ENCODE peak calls at places on chromosomes 5 and 9, in five cellular contexts. B is progenitor cell of endocrine pancreas, X is IMR-90, A is uterus, L is astrocyte of the spinal cord. H is an unnamed sample.

GRCh38 chr9:120894404-120895226 is 17.6 kb upstream of the PHF19 start:
- DNase-seq in B (peak; percentile 22), X (no peak), A (peak; percentile 78), L (no peak), H (no peak)

GRCh38 chr5:179278119-179278518 is 67.1 kb downstream of the ADAMTS2 start:
- DNase-seq in B (no peak), X (peak; percentile 23), A (no peak), L (no peak), H (no peak)

GRCh38 chr9:114382951-114383865 is 4.6 kb downstream of the AKNA start:
- DNase-seq in B (no peak), X (peak; percentile 50), A (peak; percentile 60), L (peak; percentile 30), H (peak; percentile 61)

GRCh38 chr5:93644760-93645159 is 61.7 kb downstream of the NR2F1 start:
- DNase-seq in B (no peak), X (no peak), A (no peak), L (no peak), H (no peak)

GRCh38 chr9:36987891-36988290 is 46.2 kb downstream of the PAX5 start:
- DNase-seq in B (no peak), X (peak; percentile 21), A (no peak), L (no peak), H (peak; percentile 67)

GRCh38 chr5:16937503-16938161 is 1.5 kb upstream of the MYO10 start:
- DNase-seq in B (no peak), X (no peak), A (no peak), L (no peak), H (no peak)

GRCh38 chr5:160534125-160534524 is 112.5 kb downstream of the PTTG1 start:
- DNase-seq in B (no peak), X (no peak), A (no peak), L (no peak), H (no peak)

GRCh38 chr5:157166494-157167218 is 592 bp upstream of the GARIN3 start:
- DNase-seq in B (no peak), X (no peak), A (no peak), L (no peak), H (no peak)

GRCh38 chr9:37297592-37297991 is 124.9 kb upstream of the GRHPR start:
- DNase-seq in B (no peak), X (no peak), A (no peak), L (no peak), H (no peak)

GRCh38 chr5:139646912-139647391 is 1.2 kb upstream of the CXXC5 start:
- DNase-seq in B (no peak), X (no peak), A (no peak), L (no peak), H (no peak)

GRCh38 chr9:104093162-104093561 is 947 bp upstream of the SMC2 start:
- DNase-seq in B (no peak), X (peak; percentile 15), A (no peak), L (no peak), H (peak; percentile 14)

GRCh38 chr5:13478831-13479465 is 465.5 kb downstream of the DNAH5 start:
- DNase-seq in B (peak; percentile 10), X (peak; percentile 46), A (no peak), L (peak; percentile 70), H (peak; percentile 36)

GRCh38 chr5:153551537-153552079 is 61.1 kb downstream of the GRIA1 start:
- DNase-seq in B (no peak), X (peak; percentile 95), A (no peak), L (peak; percentile 96), H (no peak)

GRCh38 chr9:110058304-110058953 is 149.5 kb downstream of the C9orf152 start:
- DNase-seq in B (peak; percentile 24), X (peak; percentile 52), A (no peak), L (peak; percentile 52), H (peak; percentile 42)

GRCh38 chr5:68452286-68452685 is 236.7 kb downstream of the PIK3R1 start:
- DNase-seq in B (no peak), X (no peak), A (no peak), L (no peak), H (no peak)

GRCh38 chr5:124000558-124000957 is 488.6 kb downstream of the CSNK1G3 start:
- DNase-seq in B (no peak), X (no peak), A (no peak), L (no peak), H (no peak)

GRCh38 chr9:129568560-129569505 is 52.1 kb downstream of the C9orf50 start:
- DNase-seq in B (peak; percentile 86), X (no peak), A (peak; percentile 77), L (peak; percentile 48), H (peak; percentile 56)

GRCh38 chr9:91903126-91903911 is 46.7 kb downstream of the ROR2 start:
- DNase-seq in B (no peak), X (no peak), A (no peak), L (no peak), H (no peak)

GRCh38 chr5:178202541-178202940 is 1.8 kb upstream of the HNRNPAB start:
- DNase-seq in B (no peak), X (no peak), A (no peak), L (no peak), H (no peak)

DNA sequence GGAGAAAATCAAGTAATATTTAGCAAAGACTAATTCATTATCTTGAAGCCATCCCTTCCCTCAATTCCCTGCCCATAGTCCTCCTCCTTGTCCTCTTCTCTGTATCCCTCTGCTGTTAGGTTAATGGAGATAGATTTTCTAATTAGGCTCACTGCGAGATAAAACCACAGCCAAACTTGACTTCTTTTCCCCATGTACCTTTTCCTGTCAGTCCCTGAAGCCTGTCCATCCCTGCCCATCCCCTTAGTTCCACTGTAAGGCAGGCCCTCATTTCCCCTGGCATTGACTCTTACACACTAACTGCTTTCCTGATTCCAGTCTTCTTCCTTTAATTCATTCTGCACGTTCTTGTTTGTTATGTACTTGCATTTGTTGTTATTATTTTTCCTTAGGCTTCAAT is 1.2 kb downstream of the TLR4 start:
- DNase-seq in B (no peak), X (no peak), A (no peak), L (no peak), H (no peak)
- TF ChIP-seq CTCF in B (no peak), X (no peak), A (no peak), L (no peak), H (no peak)

GRCh38 chr5:126805108-126805507 is 28.2 kb downstream of the LMNB1 start:
- DNase-seq in B (no peak), X (peak; percentile 59), A (no peak), L (peak; percentile 63), H (no peak)

GRCh38 chr5:126809932-126810331 is 33.0 kb downstream of the LMNB1 start:
- DNase-seq in B (no peak), X (no peak), A (no peak), L (no peak), H (no peak)

GRCh38 chr5:126810983-126811382 is 34.0 kb downstream of the LMNB1 start:
- DNase-seq in B (no peak), X (no peak), A (no peak), L (no peak), H (no peak)

GRCh38 chr5:126811515-126812198 is 34.7 kb downstream of the LMNB1 start:
- DNase-seq in B (no peak), X (peak; percentile 80), A (no peak), L (peak; percentile 71), H (no peak)

DNA sequence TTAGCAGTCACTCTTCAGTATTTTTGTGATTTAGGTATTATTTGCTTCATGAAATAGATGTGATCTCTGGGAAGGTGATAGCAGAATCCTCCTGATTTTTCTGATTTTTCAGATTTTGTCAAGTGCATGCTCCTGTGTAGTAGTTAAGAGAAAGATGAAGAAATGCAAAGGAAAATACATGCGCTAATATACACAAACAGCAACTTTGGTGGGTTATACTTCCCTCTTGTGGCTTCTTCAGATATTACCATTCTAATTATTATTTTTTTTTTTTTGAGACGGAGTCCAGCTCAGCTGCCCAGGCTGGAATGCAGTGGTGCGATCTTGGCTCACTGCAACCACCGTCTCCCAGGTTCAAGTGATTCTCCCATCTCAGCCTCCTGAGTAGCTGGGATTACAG is 31.7 kb downstream of the LMNB1 start:
- DNase-seq in B (no peak), X (peak; percentile 50), A (no peak), L (peak; percentile 51), H (no peak)
- TF ChIP-seq CTCF in B (peak; percentile 70), X (peak; percentile 61), A (peak; percentile 17), L (peak; percentile 42), H (peak; percentile 41)

GRCh38 chr5:136364307-136364706 is 1.0 kb downstream of the TRPC7 start:
- DNase-seq in B (no peak), X (no peak), A (no peak), L (no peak), H (no peak)
- TF ChIP-seq CTCF in B (peak; percentile 52), X (peak; percentile 29), A (no peak), L (peak; percentile 29), H (peak; percentile 37)

GRCh38 chr9:12774861-12775367 is at the start of gene LURAP1L:
- DNase-seq in B (no peak), X (peak; percentile 83), A (peak; percentile 42), L (peak; percentile 78), H (peak; percentile 18)

GRCh38 chr9:12777149-12778010 is 2.6 kb downstream of the LURAP1L start:
- DNase-seq in B (no peak), X (no peak), A (no peak), L (no peak), H (no peak)

GRCh38 chr9:12775373-12775962 is 648 bp downstream of the LURAP1L start:
- DNase-seq in B (peak; percentile 12), X (no peak), A (no peak), L (peak; percentile 20), H (peak; percentile 12)

GRCh38 chr9:12776775-12777055 is 1.9 kb downstream of the LURAP1L start:
- DNase-seq in B (no peak), X (peak; percentile 63), A (no peak), L (no peak), H (no peak)

DNA sequence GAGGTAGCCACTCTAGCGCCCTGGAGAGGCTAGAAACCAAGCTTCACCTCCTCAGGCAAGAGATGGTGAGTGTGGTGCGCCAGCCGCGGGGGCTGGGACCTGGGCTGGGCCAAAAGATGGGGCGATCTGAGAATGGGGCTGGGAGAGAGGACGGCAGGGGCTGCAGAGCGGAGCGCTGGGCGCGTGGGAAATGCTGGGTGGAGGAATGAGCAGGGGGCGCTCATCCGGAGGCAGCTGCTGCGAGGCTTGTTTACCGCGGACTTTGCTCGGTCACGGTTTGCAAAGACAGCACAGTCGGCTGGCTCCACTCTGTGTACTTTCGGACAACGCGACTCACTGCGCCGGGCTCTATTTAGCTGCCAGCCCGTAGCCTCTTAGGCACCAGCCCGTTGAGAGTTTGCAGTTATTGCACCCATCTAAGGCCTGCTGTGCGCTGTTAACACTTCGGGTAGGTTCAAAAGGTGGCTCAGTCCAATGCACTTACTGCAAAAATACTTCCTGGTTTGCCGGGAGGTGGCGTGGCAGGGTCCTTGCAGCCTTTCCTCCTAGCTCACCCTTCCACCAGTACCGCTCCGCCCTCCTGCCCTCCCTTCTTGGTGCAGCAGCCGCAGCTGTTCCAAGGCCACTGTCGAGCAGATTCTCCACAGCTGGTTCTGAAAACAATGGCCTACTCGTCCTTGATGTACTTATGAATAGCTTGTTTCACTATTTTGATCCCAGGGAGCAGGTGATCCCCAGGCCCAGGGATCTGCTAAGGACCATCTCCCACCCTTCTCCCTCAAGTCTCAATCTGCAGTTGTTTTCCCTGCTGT is 1.3 kb downstream of the LURAP1L start:
- DNase-seq in B (peak; percentile 49), X (peak; percentile 89), A (peak; percentile 78), L (peak; percentile 88), H (peak; percentile 66)
- TF ChIP-seq CTCF in B (peak; percentile 57), X (peak; percentile 53), A (peak; percentile 42), L (peak; percentile 60), H (peak; percentile 28)

H was measured in GM13977.